ENCODE peak calls at places on chromosomes 1 and 21, in ten cellular contexts. R is Panc1, L is esophagus muscularis mucosa, Z is suprapubic skin, K is SK-N-MC, X is HCT116, V is H1, N is stomach, Y is spleen, A is HepG2. Q is an unnamed sample.

GRCh38 chr21:43276811-43277210 is 108.0 kb downstream of the CRYAA start:
- DNase-seq in R (no peak), L (no peak), Z (no peak), K (no peak), X (no peak), V (no peak), N (no peak), Y (peak), A (no peak), Q (no peak)

GRCh38 chr1:177798614-177799013 is 171.2 kb downstream of the SEC16B start:
- DNase-seq in R (no peak), L (no peak), Z (no peak), K (no peak), X (no peak), V (no peak), N (no peak), Y (no peak), A (no peak), Q (no peak)

GRCh38 chr1:8902765-8903164 is 24.3 kb upstream of the ENO1 start:
- DNase-seq in R (no peak), L (no peak), Z (no peak), K (no peak), X (no peak), V (no peak), N (no peak), Y (no peak), A (no peak), Q (no peak)

GRCh38 chr1:91889717-91890459 is 3.9 kb upstream of the TGFBR3 start:
- DNase-seq in R (no peak), L (no peak), Z (no peak), K (no peak), X (no peak), V (no peak), N (no peak), Y (no peak), A (peak), Q (no peak)

GRCh38 chr1:153585009-153585408 is 19.4 kb upstream of the S100A2 start:
- DNase-seq in R (no peak), L (no peak), Z (no peak), K (no peak), X (no peak), V (no peak), N (no peak), Y (no peak), A (no peak), Q (no peak)

GRCh38 chr1:172279951-172280350 is 140.5 kb upstream of the C1orf105 start:
- DNase-seq in R (no peak), L (no peak), Z (no peak), K (no peak), X (no peak), V (no peak), N (no peak), Y (no peak), A (no peak), Q (no peak)

GRCh38 chr1:65068202-65069011 is 79.6 kb upstream of the AK4 start:
- DNase-seq in R (no peak), L (no peak), Z (no peak), K (no peak), X (no peak), V (no peak), N (no peak), Y (no peak), A (no peak), Q (peak)

GRCh38 chr1:164563821-164564251 is 4.9 kb downstream of the PBX1 start:
- DNase-seq in R (no peak), L (no peak), Z (no peak), K (no peak), X (no peak), V (no peak), N (no peak), Y (no peak), A (no peak), Q (no peak)

GRCh38 chr1:169309178-169310166 is 58.1 kb downstream of the NME7 start:
- DNase-seq in R (no peak), L (no peak), Z (no peak), K (no peak), X (no peak), V (no peak), N (no peak), Y (no peak), A (no peak), Q (no peak)

GRCh38 chr1:203479646-203480045 is 4.0 kb downstream of the PRELP start:
- DNase-seq in R (no peak), L (no peak), Z (no peak), K (no peak), X (no peak), V (no peak), N (no peak), Y (peak), A (no peak), Q (no peak)

GRCh38 chr1:108119500-108119899 is 80.6 kb downstream of the SLC25A24 start:
- DNase-seq in R (no peak), L (peak), Z (no peak), K (no peak), X (no peak), V (no peak), N (no peak), Y (no peak), A (no peak), Q (no peak)

GRCh38 chr1:5451671-5452070 is 540.6 kb downstream of the NPHP4 start:
- DNase-seq in R (no peak), L (no peak), Z (no peak), K (no peak), X (no peak), V (no peak), N (no peak), Y (no peak), A (no peak), Q (no peak)

GRCh38 chr1:18463984-18464664 is 16.6 kb upstream of the KLHDC7A start:
- DNase-seq in R (no peak), L (no peak), Z (no peak), K (no peak), X (no peak), V (no peak), N (peak), Y (peak), A (peak), Q (peak)

GRCh38 chr21:29155118-29155932 is 24.9 kb downstream of the MAP3K7CL start:
- DNase-seq in R (no peak), L (no peak), Z (peak), K (no peak), X (no peak), V (no peak), N (no peak), Y (no peak), A (no peak), Q (no peak)

GRCh38 chr1:179166663-179167417 is 62.6 kb downstream of the ABL2 start:
- DNase-seq in R (no peak), L (no peak), Z (no peak), K (no peak), X (no peak), V (no peak), N (no peak), Y (no peak), A (no peak), Q (no peak)

GRCh38 chr1:7386226-7387052 is 384.7 kb upstream of the VAMP3 start:
- DNase-seq in R (no peak), L (peak), Z (peak), K (no peak), X (no peak), V (peak), N (peak), Y (peak), A (no peak), Q (no peak)

GRCh38 chr1:150006881-150007401 is 3.6 kb downstream of the OTUD7B start:
- DNase-seq in R (no peak), L (no peak), Z (no peak), K (no peak), X (no peak), V (no peak), N (no peak), Y (no peak), A (no peak), Q (no peak)

GRCh38 chr1:87513270-87513669 is 184.6 kb downstream of the LMO4 start:
- DNase-seq in R (no peak), L (no peak), Z (no peak), K (no peak), X (no peak), V (no peak), N (no peak), Y (no peak), A (no peak), Q (no peak)

GRCh38 chr1:53338410-53338809 is 10.5 kb upstream of the LRP8 start:
- DNase-seq in R (no peak), L (peak), Z (no peak), K (no peak), X (no peak), V (no peak), N (no peak), Y (no peak), A (no peak), Q (no peak)

GRCh38 chr1:213094446-213094845 is 43.4 kb downstream of the RPS6KC1 start:
- DNase-seq in R (peak), L (no peak), Z (no peak), K (no peak), X (no peak), V (no peak), N (no peak), Y (no peak), A (peak), Q (no peak)

GRCh38 chr1:1291611-1292441 is 11.6 kb downstream of the SCNN1D start:
- DNase-seq in R (no peak), L (peak), Z (no peak), K (no peak), X (no peak), V (peak), N (peak), Y (peak), A (peak), Q (peak)

GRCh38 chr1:246907472-246907871 is 24.3 kb downstream of the AHCTF1 start:
- DNase-seq in R (no peak), L (no peak), Z (no peak), K (no peak), X (peak), V (no peak), N (no peak), Y (no peak), A (peak), Q (peak)

GRCh38 chr1:58581641-58582040 is 4.6 kb upstream of the TACSTD2 start:
- DNase-seq in R (no peak), L (no peak), Z (no peak), K (no peak), X (no peak), V (no peak), N (no peak), Y (no peak), A (no peak), Q (no peak)

GRCh38 chr1:182917386-182917785 is 35.6 kb downstream of the SHCBP1L start:
- DNase-seq in R (no peak), L (no peak), Z (no peak), K (no peak), X (no peak), V (no peak), N (no peak), Y (no peak), A (no peak), Q (no peak)

GRCh38 chr1:109617291-109617801 is 2.1 kb downstream of the GNAT2 start:
- DNase-seq in R (no peak), L (peak), Z (no peak), K (no peak), X (peak), V (no peak), N (no peak), Y (no peak), A (peak), Q (no peak)

GRCh38 chr1:229410692-229411433 is 23.0 kb downstream of the ACTA1 start:
- DNase-seq in R (no peak), L (no peak), Z (no peak), K (no peak), X (no peak), V (no peak), N (peak), Y (no peak), A (no peak), Q (peak)

GRCh38 chr1:108575241-108575850 is 15.4 kb downstream of the EEIG2 start:
- DNase-seq in R (no peak), L (no peak), Z (no peak), K (no peak), X (no peak), V (no peak), N (no peak), Y (no peak), A (no peak), Q (no peak)

GRCh38 chr1:234617986-234618725 is 8.2 kb upstream of the IRF2BP2 start:
- DNase-seq in R (no peak), L (no peak), Z (no peak), K (no peak), X (no peak), V (no peak), N (no peak), Y (no peak), A (peak), Q (no peak)

GRCh38 chr1:1373493-1374067 is 1.4 kb downstream of the AURKAIP1 start:
- DNase-seq in R (no peak), L (no peak), Z (no peak), K (no peak), X (no peak), V (no peak), N (no peak), Y (no peak), A (no peak), Q (peak)

GRCh38 chr1:70034403-70034802 is 171.0 kb downstream of the LRRC40 start:
- DNase-seq in R (no peak), L (no peak), Z (no peak), K (no peak), X (peak), V (no peak), N (no peak), Y (no peak), A (peak), Q (no peak)

GRCh38 chr1:179728266-179728665 is 14.8 kb upstream of the FAM163A start:
- DNase-seq in R (no peak), L (no peak), Z (no peak), K (no peak), X (no peak), V (no peak), N (no peak), Y (no peak), A (no peak), Q (no peak)

GRCh38 chr1:184974086-184974836 is at the start of gene NIBAN1:
- DNase-seq in R (no peak), L (peak), Z (peak), K (no peak), X (peak), V (peak), N (peak), Y (peak), A (no peak), Q (peak)

GRCh38 chr1:184973308-184974085 is 811 bp downstream of the NIBAN1 start:
- DNase-seq in R (no peak), L (no peak), Z (peak), K (no peak), X (no peak), V (peak), N (peak), Y (peak), A (no peak), Q (peak)

GRCh38 chr1:184970691-184971161 is 3.6 kb downstream of the NIBAN1 start:
- DNase-seq in R (no peak), L (no peak), Z (no peak), K (no peak), X (no peak), V (no peak), N (no peak), Y (no peak), A (no peak), Q (no peak)

GRCh38 chr1:184971522-184972265 is 2.6 kb downstream of the NIBAN1 start:
- DNase-seq in R (no peak), L (no peak), Z (no peak), K (no peak), X (no peak), V (no peak), N (no peak), Y (no peak), A (no peak), Q (no peak)

GRCh38 chr1:184972281-184973055 is 1.8 kb downstream of the NIBAN1 start:
- DNase-seq in R (no peak), L (no peak), Z (no peak), K (no peak), X (no peak), V (no peak), N (no peak), Y (no peak), A (no peak), Q (no peak)
- H3K4me3 ChIP-seq in R (no peak), L (peak), Z (peak), K (peak), X (no peak), V (peak), N (peak), Y (no peak), A (no peak), Q (peak)

DNA sequence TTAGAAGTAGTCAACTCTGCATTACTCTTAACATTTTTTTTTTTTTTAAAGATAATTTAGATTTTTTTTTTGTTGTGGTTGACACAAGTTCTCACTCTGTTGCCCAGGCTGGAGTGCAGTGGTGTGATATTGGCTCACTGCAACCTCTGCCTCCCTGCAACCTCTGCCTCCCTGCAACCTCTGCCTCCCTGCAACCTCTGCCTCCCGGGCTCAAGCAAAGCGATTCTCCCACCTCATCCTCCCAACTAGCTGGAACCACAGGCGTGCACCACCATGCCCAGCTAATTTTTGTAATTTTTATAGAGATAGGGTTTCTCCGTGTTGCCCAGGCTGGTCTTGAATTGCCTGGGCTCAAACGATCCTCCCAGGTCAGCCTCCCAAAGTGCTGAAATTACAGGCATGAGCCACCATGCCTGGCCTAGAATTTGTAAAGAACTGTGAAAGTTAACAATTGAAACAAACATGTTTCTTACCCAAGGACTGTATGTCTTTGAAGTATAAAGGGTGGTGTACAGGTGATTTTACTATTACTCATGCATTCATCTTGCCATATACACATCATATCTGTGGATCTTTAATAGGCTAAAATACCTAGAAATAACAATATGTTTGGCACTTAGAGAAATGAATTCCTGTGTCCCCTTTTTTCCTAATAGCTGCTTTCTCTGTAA is 114.7 kb downstream of the ATP5PO start:
- DNase-seq in R (no peak), L (no peak), Z (no peak), K (no peak), X (no peak), V (no peak), N (no peak), Y (no peak), A (no peak), Q (no peak)
- H3K27ac ChIP-seq in R (peak), L (no peak), Z (no peak), K (peak), X (peak), V (no peak), N (no peak), Y (no peak), A (no peak), Q (no peak)

DNA sequence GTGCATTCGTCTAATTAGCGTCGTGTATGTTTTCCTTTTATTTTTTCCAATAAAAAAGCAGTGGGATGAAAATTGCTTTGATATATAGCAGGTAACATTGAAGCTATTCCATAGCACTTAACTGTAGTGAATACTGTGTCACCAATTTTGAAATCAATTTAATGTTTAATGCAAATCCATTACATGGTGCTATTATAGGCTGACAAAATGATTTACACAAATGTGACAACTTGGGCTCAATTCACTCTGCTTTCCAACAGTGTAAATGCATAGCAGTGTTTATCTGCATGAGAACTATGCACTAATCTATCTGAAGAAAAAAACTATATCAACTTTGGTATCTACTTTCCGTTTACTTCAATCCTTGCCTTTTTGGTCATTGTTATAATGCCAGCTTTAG is 264.7 kb downstream of the TM2D1 start:
- DNase-seq in R (no peak), L (no peak), Z (no peak), K (no peak), X (no peak), V (no peak), N (no peak), Y (no peak), A (no peak), Q (no peak)
- TF ChIP-seq POLR2AphosphoS5 in R (no peak), L (no peak), Z (no peak), K (no peak), X (no peak), V (no peak), N (no peak), Y (no peak), A (no peak), Q (no peak)

GRCh38 chr1:31798433-31799195 is 17.2 kb downstream of the SPOCD1 start:
- DNase-seq in R (peak), L (no peak), Z (peak), K (no peak), X (no peak), V (no peak), N (no peak), Y (peak), A (peak), Q (peak)
- H3K4me3 ChIP-seq in R (peak), L (no peak), Z (no peak), K (no peak), X (peak), V (no peak), N (no peak), Y (no peak), A (no peak), Q (no peak)

DNA sequence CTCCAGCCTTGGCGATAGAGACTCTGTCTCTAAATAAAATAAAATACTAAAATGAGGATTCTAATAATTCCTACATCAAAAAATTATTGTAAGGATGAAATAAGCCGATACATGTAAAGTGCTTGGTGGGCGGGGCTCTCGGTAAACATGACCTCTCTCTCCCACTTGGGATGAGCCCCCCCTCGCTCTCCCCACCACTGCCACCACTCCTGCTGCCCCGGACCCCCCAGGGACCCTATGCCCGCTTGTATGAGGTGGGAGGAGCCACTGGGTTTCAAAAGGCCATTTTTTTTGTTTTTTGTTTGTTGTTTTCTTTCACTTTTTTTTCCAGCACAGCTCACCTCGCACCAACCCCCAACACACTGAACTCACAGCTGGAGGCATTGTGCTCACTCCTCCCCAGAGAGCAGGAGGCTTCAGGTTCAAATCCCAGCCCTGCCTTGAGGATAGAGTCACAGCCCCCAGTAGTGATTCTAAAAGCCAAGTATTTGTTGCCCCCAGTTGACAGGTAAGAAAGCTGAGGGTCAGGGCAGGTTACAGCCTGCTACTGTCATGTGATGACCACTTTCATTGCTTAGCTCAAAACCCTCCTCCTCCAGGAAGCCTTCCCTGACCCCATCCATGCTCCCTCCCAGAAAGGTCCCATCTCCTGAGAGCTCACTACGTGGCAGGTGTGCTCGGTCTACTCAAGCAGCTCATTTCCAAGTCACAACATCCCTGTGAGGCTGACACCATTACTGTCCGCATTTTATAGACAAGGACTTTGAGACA is 4.2 kb downstream of the SDC3 start:
- DNase-seq in R (no peak), L (no peak), Z (peak), K (no peak), X (no peak), V (no peak), N (no peak), Y (peak), A (no peak), Q (no peak)
- H3K27ac ChIP-seq in R (no peak), L (peak), Z (no peak), K (no peak), X (no peak), V (no peak), N (peak), Y (no peak), A (no peak), Q (peak)

GRCh38 chr1:16145030-16145987 is 10.6 kb downstream of the EPHA2 start:
- DNase-seq in R (peak), L (no peak), Z (peak), K (no peak), X (peak), V (peak), N (peak), Y (peak), A (peak), Q (peak)
- TF ChIP-seq POLR2AphosphoS5 in R (peak), L (peak), Z (peak), K (no peak), X (peak), V (no peak), N (peak), Y (peak), A (no peak), Q (peak)

GRCh38 chr1:228242313-228242864 is 34.5 kb downstream of the OBSCN start:
- DNase-seq in R (no peak), L (no peak), Z (no peak), K (no peak), X (no peak), V (no peak), N (no peak), Y (no peak), A (no peak), Q (no peak)
- H3K4me3 ChIP-seq in R (no peak), L (no peak), Z (no peak), K (no peak), X (no peak), V (no peak), N (no peak), Y (no peak), A (no peak), Q (no peak)

Q was measured in transverse colon.